ENCODE peak calls at places on chromosomes 4 and X, in four cellular contexts. O, L, S and V are unnamed samples.

GRCh38 chr4:98728433-98728832 is 70.0 kb upstream of the TSPAN5 start:
- DNase-seq in O (no peak), L (no peak), S (no peak), V (no peak)

GRCh38 chrX:23908219-23909003 is 605 bp downstream of the CXorf58 start:
- DNase-seq in O (no peak), L (no peak), S (no peak), V (no peak)

GRCh38 chr4:25441519-25442117 is 64.6 kb downstream of the ANAPC4 start:
- DNase-seq in O (no peak), L (no peak), S (peak; percentile 61), V (peak; percentile 27)

GRCh38 chr4:1869530-1870327 is 1.5 kb upstream of the NSD2 start:
- DNase-seq in O (no peak), L (no peak), S (no peak), V (peak; percentile 3)

GRCh38 chr4:138114434-138114833 is 127.7 kb downstream of the SLC7A11 start:
- DNase-seq in O (no peak), L (no peak), S (no peak), V (no peak)

GRCh38 chr4:85005865-85006377 is 39.4 kb upstream of the WDFY3 start:
- DNase-seq in O (no peak), L (no peak), S (no peak), V (no peak)

GRCh38 chr4:184059099-184059498 is 154.0 kb downstream of the STOX2 start:
- DNase-seq in O (no peak), L (no peak), S (no peak), V (no peak)

GRCh38 chr4:36322921-36323354 is 41.5 kb downstream of the DTHD1 start:
- DNase-seq in O (no peak), L (no peak), S (no peak), V (no peak)

GRCh38 chr4:73222466-73223257 is 35.9 kb downstream of the ANKRD17 start:
- DNase-seq in O (no peak), L (peak; percentile 25), S (peak; percentile 73), V (no peak)

GRCh38 chr4:34720563-34720962 is 1523.8 kb downstream of the ARAP2 start:
- DNase-seq in O (no peak), L (no peak), S (peak; percentile 3), V (no peak)

GRCh38 chr4:83651846-83652245 is 115.9 kb downstream of the GPAT3 start:
- DNase-seq in O (no peak), L (no peak), S (no peak), V (no peak)

GRCh38 chr4:55906999-55907398 is 41.7 kb upstream of the CEP135 start:
- DNase-seq in O (no peak), L (no peak), S (no peak), V (no peak)

GRCh38 chr4:169649545-169650226 is 29.3 kb downstream of the CLCN3 start:
- DNase-seq in O (no peak), L (no peak), S (no peak), V (no peak)